ENCODE peak calls at places on chromosomes 16 and 17, in ten cellular contexts. T is gastrocnemius medialis, S is NAMALWA, O is NCI-H2081, G is endothelial cell, H is activated T-cell treated with anti-CD3 and anti-CD28 coated beads for 1 hour, E is RWPE1, Y is cardiac muscle cell, R is nucleus accumbens, Z is SW 1271. K is an unnamed sample.

GRCh38 chr17:48406936-48407567 is 23.0 kb downstream of the SKAP1 start:
- DNase-seq in T (no peak), S (no peak), O (no peak), G (no peak), H (no peak), E (no peak), Y (no peak), R (no peak), Z (no peak), K (no peak)

GRCh38 chr17:43998552-43998951 is 5.9 kb upstream of the NAGS start:
- DNase-seq in T (no peak), S (no peak), O (no peak), G (no peak), H (no peak), E (no peak), Y (no peak), R (no peak), Z (no peak), K (no peak)

GRCh38 chr17:78967782-78968362 is 11.9 kb downstream of the LGALS3BP start:
- DNase-seq in T (no peak), S (no peak), O (no peak), G (no peak), H (no peak), E (no peak), Y (no peak), R (no peak), Z (no peak), K (no peak)

GRCh38 chr17:9644910-9645751 is at the start of gene USP43:
- DNase-seq in T (no peak), S (no peak), O (peak; percentile 25), G (peak; percentile 21), H (no peak), E (peak; percentile 84), Y (peak; percentile 59), R (no peak), Z (no peak), K (peak; percentile 27)

GRCh38 chr16:66569131-66569530 is 2.9 kb downstream of the CMTM1 start:
- DNase-seq in T (no peak), S (no peak), O (no peak), G (no peak), H (no peak), E (no peak), Y (no peak), R (no peak), Z (no peak), K (no peak)

GRCh38 chr16:22614271-22614947 is 103.7 kb downstream of the NPIPB5 start:
- DNase-seq in T (no peak), S (no peak), O (no peak), G (no peak), H (no peak), E (peak; percentile 61), Y (no peak), R (no peak), Z (no peak), K (no peak)

GRCh38 chr17:38564869-38565268 is 40.9 kb downstream of the SRCIN1 start:
- DNase-seq in T (no peak), S (no peak), O (no peak), G (no peak), H (no peak), E (no peak), Y (peak; percentile 50), R (no peak), Z (no peak), K (no peak)

GRCh38 chr17:76524598-76525512 is 12.7 kb downstream of the CYGB start:
- DNase-seq in T (no peak), S (no peak), O (no peak), G (no peak), H (no peak), E (no peak), Y (no peak), R (no peak), Z (no peak), K (no peak)

GRCh38 chr17:9924735-9925191 is 19.7 kb upstream of the RCVRN start:
- DNase-seq in T (no peak), S (peak; percentile 79), O (peak; percentile 36), G (peak; percentile 34), H (no peak), E (peak; percentile 71), Y (peak; percentile 77), R (peak; percentile 11), Z (peak; percentile 26), K (no peak)

GRCh38 chr16:4319454-4319853 is 3.6 kb downstream of the GLIS2 start:
- DNase-seq in T (no peak), S (peak; percentile 71), O (no peak), G (no peak), H (no peak), E (no peak), Y (no peak), R (no peak), Z (no peak), K (peak; percentile 74)

GRCh38 chr16:80614908-80615696 is 74.3 kb downstream of the DYNLRB2 start:
- DNase-seq in T (no peak), S (no peak), O (no peak), G (no peak), H (no peak), E (peak; percentile 60), Y (no peak), R (no peak), Z (peak; percentile 51), K (no peak)

GRCh38 chr17:50318551-50319310 is 27.2 kb upstream of the XYLT2 start:
- DNase-seq in T (no peak), S (no peak), O (no peak), G (no peak), H (no peak), E (peak; percentile 54), Y (no peak), R (no peak), Z (no peak), K (no peak)

GRCh38 chr16:66908116-66908515 is 10.6 kb downstream of the CDH16 start:
- DNase-seq in T (no peak), S (no peak), O (no peak), G (no peak), H (no peak), E (no peak), Y (no peak), R (no peak), Z (no peak), K (no peak)

GRCh38 chr16:57341441-57342303 is 16.9 kb upstream of the CCL22 start:
- DNase-seq in T (no peak), S (no peak), O (no peak), G (no peak), H (no peak), E (peak; percentile 91), Y (no peak), R (no peak), Z (no peak), K (no peak)

GRCh38 chr16:53159781-53160436 is 105.1 kb downstream of the CHD9 start:
- DNase-seq in T (no peak), S (peak; percentile 78), O (peak; percentile 27), G (peak; percentile 13), H (no peak), E (peak; percentile 36), Y (peak; percentile 67), R (no peak), Z (no peak), K (no peak)

GRCh38 chr17:62895650-62896301 is 70.3 kb upstream of the TANC2 start:
- DNase-seq in T (no peak), S (no peak), O (no peak), G (no peak), H (no peak), E (no peak), Y (no peak), R (no peak), Z (no peak), K (no peak)

GRCh38 chr16:89136931-89137330 is 34.6 kb upstream of the CDH15 start:
- DNase-seq in T (no peak), S (no peak), O (no peak), G (no peak), H (no peak), E (no peak), Y (no peak), R (no peak), Z (no peak), K (no peak)

GRCh38 chr17:8832711-8833352 is 33.7 kb upstream of the MFSD6L start:
- DNase-seq in T (no peak), S (peak; percentile 3), O (no peak), G (peak; percentile 75), H (peak; percentile 15), E (no peak), Y (peak; percentile 46), R (no peak), Z (no peak), K (peak; percentile 47)

GRCh38 chr17:57372156-57372555 is 115.8 kb downstream of the MSI2 start:
- DNase-seq in T (no peak), S (no peak), O (no peak), G (no peak), H (no peak), E (peak; percentile 61), Y (no peak), R (no peak), Z (no peak), K (no peak)

GRCh38 chr17:68020451-68020779 is 15.1 kb upstream of the KPNA2 start:
- DNase-seq in T (no peak), S (no peak), O (no peak), G (no peak), H (no peak), E (no peak), Y (no peak), R (no peak), Z (no peak), K (no peak)

GRCh38 chr16:75116081-75116910 is at the start of gene LDHD:
- DNase-seq in T (peak; percentile 89), S (no peak), O (no peak), G (no peak), H (no peak), E (peak; percentile 67), Y (peak; percentile 75), R (peak; percentile 73), Z (peak; percentile 43), K (no peak)

GRCh38 chr17:52147872-52148271 is 10.6 kb downstream of the CA10 start:
- DNase-seq in T (no peak), S (no peak), O (no peak), G (no peak), H (no peak), E (no peak), Y (no peak), R (no peak), Z (no peak), K (no peak)

K was measured in activated naive CD4-positive, alpha-beta T cell treated with anti-CD3 and anti-CD28 coated beads, Interleukin-2, amount 10 ng/mL, durations not matched to agents 7 days and 5 days.